ENCODE peak calls at places on chromosomes 5 and 9, in six cellular contexts. M is AG10803, T is cardiac muscle cell, N is colonic mucosa, D is neural progenitor cell, J is hippocampal formation. R is an unnamed sample.

GRCh38 chr9:110919055-110919445 is 119.2 kb downstream of the LPAR1 start:
- DNase-seq in M (no peak), N (no peak), J (no peak), T (no peak), D (no peak), R (no peak)

GRCh38 chr9:97412628-97413382 is 909 bp downstream of the TDRD7 start:
- DNase-seq in J (no peak), T (no peak), M (peak), N (peak), D (no peak), R (peak)

GRCh38 chr9:98774746-98775145 is 21.6 kb downstream of the ANKS6 start:
- DNase-seq in T (no peak), N (peak), J (no peak), D (peak), M (peak), R (peak)

GRCh38 chr5:173243808-173244305 is 8.9 kb upstream of the NKX2-5 start:
- DNase-seq in M (no peak), T (no peak), J (no peak), N (no peak), D (peak), R (no peak)

GRCh38 chr9:79682076-79682736 is 110.4 kb downstream of the TLE4 start:
- DNase-seq in T (peak), M (no peak), J (no peak), D (peak), N (no peak), R (no peak)

GRCh38 chr5:168174376-168174775 is 117.1 kb upstream of the WWC1 start:
- DNase-seq in M (peak), J (no peak), N (no peak), D (no peak), T (no peak), R (no peak)

GRCh38 chr5:77991084-77991483 is 214.9 kb upstream of the TBCA start:
- DNase-seq in N (no peak), J (no peak), M (no peak), D (peak), T (no peak), R (no peak)

GRCh38 chr5:110514030-110514429 is 212.4 kb downstream of the TMEM232 start:
- DNase-seq in T (no peak), M (no peak), J (no peak), N (no peak), D (no peak), R (no peak)

GRCh38 chr5:172052454-172053236 is 46.2 kb upstream of the FBXW11 start:
- DNase-seq in M (peak), J (no peak), D (peak), N (no peak), T (peak), R (peak)

GRCh38 chr9:123657099-123657498 is 272.8 kb downstream of the DENND1A start:
- DNase-seq in N (no peak), M (no peak), T (no peak), J (no peak), D (peak), R (no peak)

GRCh38 chr9:136437430-136437829 is 2.2 kb downstream of the INPP5E start:
- DNase-seq in J (no peak), T (no peak), N (no peak), M (peak), D (no peak), R (peak)

GRCh38 chr5:179900707-179901106 is 7.0 kb downstream of the TBC1D9B start:
- DNase-seq in N (no peak), T (no peak), J (no peak), M (no peak), D (no peak), R (no peak)

GRCh38 chr5:111929892-111930291 is 172.9 kb upstream of the NREP start:
- DNase-seq in N (no peak), J (no peak), D (no peak), T (no peak), M (peak), R (peak)

GRCh38 chr9:3528466-3528865 is 2.7 kb upstream of the RFX3 start:
- DNase-seq in M (no peak), J (no peak), D (no peak), N (no peak), T (no peak), R (no peak)

GRCh38 chr9:103992938-103993595 is 101.0 kb upstream of the SMC2 start:
- DNase-seq in D (no peak), M (no peak), N (no peak), T (no peak), J (no peak), R (no peak)

GRCh38 chr5:168681556-168682183 is 102.5 kb upstream of the PANK3 start:
- DNase-seq in T (peak), D (peak), M (peak), J (no peak), N (no peak), R (peak)

GRCh38 chr5:78647838-78648358 is 674 bp downstream of the LHFPL2 start:
- DNase-seq in T (peak), J (peak), M (peak), D (peak), N (peak), R (peak)

R was measured in AG08396.